ENCODE peak calls at places on chromosomes 6 and 20, in five cellular contexts. R is pancreas, X is brain microvascular endothelial cell, Z is stomach, S is heart left ventricle. A is an unnamed sample. For H3K27me3, the result is how much of the 10 kb centered on the place peaks cover.

GRCh38 chr6:33848498-33848897 is 44.7 kb upstream of the MLN start:
- DNase-seq in R (no peak), X (no peak), Z (no peak), S (no peak), A (no peak)

GRCh38 chr20:6579824-6580223 is 187.7 kb upstream of the BMP2 start:
- DNase-seq in S (no peak), Z (no peak), X (no peak), R (no peak), A (no peak)

GRCh38 chr20:33262658-33263065 is 20.4 kb upstream of the BPIFB1 start:
- DNase-seq in Z (peak), R (peak), S (no peak), X (peak), A (no peak)

GRCh38 chr20:9920908-9921307 is 82.0 kb upstream of the PAK5 start:
- DNase-seq in R (no peak), X (no peak), Z (no peak), S (no peak), A (no peak)

GRCh38 chr6:33192671-33193602 is 670 bp upstream of the COL11A2 start:
- DNase-seq in Z (no peak), X (no peak), S (no peak), R (no peak), A (peak)

GRCh38 chr20:13813910-13814309 is 29.1 kb downstream of the NDUFAF5 start:
- DNase-seq in Z (no peak), R (no peak), X (no peak), S (no peak), A (no peak)

GRCh38 chr6:8275667-8276066 is 159.7 kb downstream of the SLC35B3 start:
- DNase-seq in Z (no peak), R (no peak), X (no peak), S (no peak), A (no peak)

GRCh38 chr20:54633903-54634302 is 158.5 kb downstream of the DOK5 start:
- DNase-seq in S (no peak), Z (no peak), X (no peak), R (no peak), A (no peak)

GRCh38 chr6:49564552-49564951 is 14.1 kb downstream of the C6orf141 start:
- DNase-seq in R (no peak), Z (no peak), X (no peak), S (no peak), A (no peak)

GRCh38 chr20:10236540-10237533 is 18.2 kb downstream of the SNAP25 start:
- DNase-seq in Z (no peak), X (no peak), S (no peak), R (no peak), A (no peak)

GRCh38 chr20:52010541-52010940 is 181.0 kb downstream of the ZFP64 start:
- DNase-seq in S (no peak), X (no peak), Z (no peak), R (no peak), A (no peak)

GRCh38 chr6:132399376-132400074 is 1.8 kb downstream of the MOXD1 start:
- DNase-seq in S (no peak), R (no peak), X (peak), Z (no peak), A (no peak)
- H3K4me3 ChIP-seq in S (peak), R (no peak), X (no peak), Z (no peak), A (no peak)

DNA sequence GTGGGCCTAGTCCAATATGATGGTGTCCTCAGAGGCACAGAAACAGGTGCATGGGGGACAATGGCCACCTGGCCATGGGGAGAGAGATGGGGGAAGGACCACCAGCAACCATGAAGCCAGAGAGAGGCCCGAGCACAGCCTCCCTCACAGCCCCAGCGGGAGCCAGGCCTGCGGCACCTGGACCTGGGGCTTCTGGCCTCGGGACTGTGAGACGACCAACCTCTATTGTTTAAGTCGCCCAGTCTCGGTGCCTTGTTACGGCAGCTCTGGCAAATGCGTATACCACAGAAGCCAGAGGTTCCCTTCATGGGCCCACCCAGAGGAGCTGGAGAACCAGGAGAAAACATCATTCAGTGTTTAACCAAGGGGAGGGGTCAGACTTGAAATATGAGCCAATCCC is 153.2 kb upstream of the RPS6KA2 start:
- DNase-seq in S (no peak), Z (no peak), R (no peak), X (no peak), A (no peak)
- H3K27me3 ChIP-seq in S (under half), Z (under half), R (under half), X (under half), A (under half)

GRCh38 chr6:52527436-52527835 is 49.4 kb downstream of the TRAM2 start:
- DNase-seq in X (no peak), R (no peak), S (no peak), Z (no peak), A (no peak)
- TF ChIP-seq CTCF in X (no peak), R (no peak), S (no peak), Z (no peak), A (no peak)

GRCh38 chr20:37880726-37881591 is 22.0 kb upstream of the VSTM2L start:
- DNase-seq in Z (peak), X (no peak), S (peak), R (peak), A (peak)
- H3K4me3 ChIP-seq in Z (no peak), X (no peak), S (no peak), R (no peak), A (no peak)

GRCh38 chr6:10395946-10396577 is 18.8 kb downstream of the TFAP2A start:
- DNase-seq in X (no peak), S (no peak), Z (no peak), R (no peak), A (no peak)

GRCh38 chr6:10396775-10397174 is 18.1 kb downstream of the TFAP2A start:
- DNase-seq in S (no peak), R (no peak), Z (no peak), X (no peak), A (no peak)

GRCh38 chr6:10393544-10394225 is 21.2 kb downstream of the TFAP2A start:
- DNase-seq in Z (no peak), S (no peak), X (no peak), R (no peak), A (no peak)

GRCh38 chr6:10397756-10398438 is 17.0 kb downstream of the TFAP2A start:
- DNase-seq in Z (no peak), R (no peak), S (no peak), X (no peak), A (no peak)

GRCh38 chr6:10395171-10395945 is 19.5 kb downstream of the TFAP2A start:
- DNase-seq in R (no peak), Z (no peak), X (no peak), S (no peak), A (no peak)
- H3K27me3 ChIP-seq in R (under half), Z (under half), X (half or more), S (half or more), A (half or more)

DNA sequence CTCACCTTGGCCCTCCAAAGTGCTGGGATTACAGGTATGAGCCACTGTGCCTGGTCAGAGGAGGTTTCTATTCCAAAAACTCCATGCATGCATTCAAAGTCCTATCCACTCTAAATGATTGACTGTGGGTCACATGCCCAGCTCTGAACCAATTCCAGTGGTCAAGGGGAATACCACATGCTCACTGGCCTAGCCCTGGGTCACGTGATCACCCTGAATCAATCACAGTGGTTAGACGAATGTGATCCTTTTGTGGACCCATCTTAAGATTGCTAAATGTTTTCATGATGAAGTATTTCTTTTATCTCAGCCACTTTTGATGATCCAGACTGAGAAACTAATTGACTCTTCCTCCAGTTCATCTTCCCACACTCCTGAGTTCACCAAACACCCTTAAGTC is 475.8 kb downstream of the PREX1 start:
- DNase-seq in S (no peak), X (no peak), Z (no peak), R (no peak), A (no peak)
- TF ChIP-seq CTCF in S (no peak), X (no peak), Z (no peak), R (no peak), A (no peak)

GRCh38 chr6:44267252-44267651 is 1.9 kb upstream of the NFKBIE start:
- DNase-seq in Z (no peak), X (no peak), R (peak), S (no peak), A (no peak)

GRCh38 chr6:44266347-44266746 is 996 bp upstream of the NFKBIE start:
- DNase-seq in Z (no peak), R (no peak), X (no peak), S (no peak), A (no peak)

GRCh38 chr6:44264154-44265002 is 973 bp downstream of the NFKBIE start:
- DNase-seq in R (no peak), Z (peak), X (no peak), S (peak), A (peak)

GRCh38 chr6:44265003-44265842 is at the start of gene NFKBIE:
- DNase-seq in R (peak), X (peak), Z (peak), S (peak), A (peak)

DNA sequence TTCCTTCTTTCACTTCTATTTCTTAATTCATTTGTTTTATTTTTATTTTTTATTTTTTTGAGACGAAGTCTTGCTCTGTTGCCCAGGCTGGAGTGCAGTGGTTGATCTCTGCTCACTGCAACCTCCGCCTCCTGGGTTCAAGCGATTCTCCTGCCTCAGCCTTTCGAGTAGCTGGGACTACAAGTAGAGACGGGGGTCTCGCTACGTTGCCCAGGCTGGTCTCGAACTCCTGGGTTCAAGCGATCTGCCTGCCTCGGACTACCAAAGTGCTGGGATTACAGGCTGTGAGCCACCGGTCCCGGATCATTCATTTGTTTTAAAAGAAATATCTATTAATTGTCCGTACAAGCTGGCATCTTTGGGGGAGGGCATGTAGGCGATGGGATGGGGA is 487 bp upstream of the NFKBIE start:
- DNase-seq in R (no peak), Z (no peak), X (no peak), S (no peak), A (no peak)
- H3K4me3 ChIP-seq in R (peak), Z (peak), X (no peak), S (peak), A (peak)

DNA sequence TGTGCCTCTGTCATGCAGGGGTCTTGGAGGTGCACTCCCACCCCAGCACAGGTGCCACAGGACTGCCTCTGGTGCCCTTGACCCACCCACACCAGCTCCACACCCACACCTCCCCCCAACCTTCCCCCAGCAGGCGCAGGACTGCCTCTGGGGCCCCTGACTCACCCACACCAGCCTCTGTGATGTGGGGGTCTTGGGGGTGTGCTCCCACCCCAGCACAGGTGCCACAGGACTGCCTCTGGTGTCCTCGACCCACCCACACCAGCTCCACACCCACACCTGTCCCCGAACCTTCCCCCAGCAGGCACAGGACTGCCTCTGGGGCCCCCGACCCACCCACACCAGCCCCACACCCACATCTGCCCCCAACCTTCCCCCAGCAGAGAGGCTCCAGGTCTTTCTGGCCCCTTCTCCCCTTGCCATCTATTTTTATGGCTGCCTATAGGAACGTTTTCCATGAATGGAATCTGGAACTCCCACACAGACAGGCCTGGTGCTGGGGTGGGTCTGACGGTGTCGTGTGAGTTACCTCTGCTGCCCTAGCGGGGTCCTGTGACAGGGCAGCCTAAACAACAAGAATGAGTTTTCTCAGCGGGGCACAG is 23.4 kb downstream of the SLC17A9 start:
- DNase-seq in S (no peak), Z (no peak), X (no peak), R (no peak), A (no peak)
- H3K27me3 ChIP-seq in S (half or more), Z (under half), X (half or more), R (under half), A (half or more)

GRCh38 chr20:23349338-23350006 is 1.1 kb upstream of the NXT1 start:
- DNase-seq in R (no peak), Z (no peak), X (no peak), S (no peak), A (no peak)
- TF ChIP-seq CTCF in R (no peak), Z (peak), X (peak), S (peak), A (peak)

DNA sequence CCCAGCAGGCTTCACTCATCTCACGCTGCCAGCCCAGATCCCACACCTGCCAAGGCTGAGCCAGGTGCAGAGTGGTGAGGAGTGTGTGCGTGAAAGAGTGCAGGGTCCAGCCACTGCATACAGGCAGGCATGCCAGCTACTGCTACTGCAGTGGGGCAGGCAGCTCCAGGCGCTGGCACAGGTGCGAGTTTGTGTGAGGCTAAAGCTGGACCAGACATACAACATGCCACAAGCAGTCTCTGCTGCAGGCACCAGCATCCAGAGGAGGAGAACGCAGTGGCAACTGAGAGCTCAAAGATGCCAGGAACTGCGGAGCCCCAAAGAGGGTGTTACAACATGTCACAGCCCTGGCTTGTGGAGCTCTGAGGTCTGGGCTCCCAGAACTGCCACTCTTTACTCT is 149.8 kb downstream of the EYS start:
- DNase-seq in R (no peak), S (no peak), X (no peak), Z (no peak), A (no peak)
- H3K4me3 ChIP-seq in R (no peak), S (no peak), X (no peak), Z (no peak), A (no peak)

A was measured in heart right ventricle.